ENCODE peak calls at places on chromosomes 3 and 15, in ten cellular contexts. G, T, S, F, Z, Y, C, P, M and J are unnamed samples.

GRCh38 chr3:152291649-152292066 is 22.9 kb downstream of the MBNL1 start:
- DNase-seq in T (no peak), M (no peak), Z (no peak), F (no peak), C (no peak), P (no peak), Y (no peak), S (no peak), G (no peak), J (no peak)

GRCh38 chr3:14858105-14858504 is 39.3 kb downstream of the FGD5 start:
- DNase-seq in Y (no peak), Z (no peak), C (no peak), P (no peak), F (no peak), S (no peak), T (no peak), G (no peak), M (no peak), J (no peak)

GRCh38 chr15:31452595-31453557 is 126.2 kb downstream of the KLF13 start:
- DNase-seq in M (no peak), G (no peak), P (peak), T (no peak), S (no peak), C (no peak), F (no peak), Z (no peak), Y (no peak), J (no peak)

GRCh38 chr3:72907851-72908620 is 20.2 kb downstream of the GXYLT2 start:
- DNase-seq in M (no peak), C (no peak), G (no peak), Y (no peak), T (no peak), S (no peak), F (no peak), P (peak), Z (no peak), J (no peak)

GRCh38 chr3:14871456-14872200 is 52.9 kb downstream of the FGD5 start:
- DNase-seq in P (no peak), G (no peak), C (no peak), Y (no peak), F (no peak), T (no peak), S (no peak), M (no peak), Z (no peak), J (no peak)

GRCh38 chr3:115401891-115402501 is 221.3 kb upstream of the GAP43 start:
- DNase-seq in M (no peak), T (no peak), Y (no peak), F (no peak), P (no peak), C (no peak), Z (no peak), S (no peak), G (no peak), J (no peak)

GRCh38 chr3:23810342-23811116 is 4.8 kb downstream of the UBE2E1 start:
- DNase-seq in C (peak), Z (peak), P (peak), F (peak), Y (peak), G (peak), S (peak), T (peak), M (no peak), J (peak)

GRCh38 chr3:38276917-38277630 is 5.0 kb upstream of the SLC22A14 start:
- DNase-seq in G (no peak), M (no peak), P (no peak), Z (no peak), C (peak), Y (no peak), F (no peak), S (no peak), T (no peak), J (no peak)

GRCh38 chr15:66765478-66766281 is 63.6 kb downstream of the SMAD6 start:
- DNase-seq in C (peak), P (no peak), Z (no peak), G (no peak), M (no peak), S (no peak), Y (no peak), F (peak), T (peak), J (no peak)

GRCh38 chr3:129182390-129183180 is 1.1 kb downstream of the CNBP start:
- DNase-seq in P (no peak), M (no peak), C (no peak), G (no peak), S (peak), Z (no peak), Y (no peak), F (peak), T (peak), J (no peak)

GRCh38 chr15:39855400-39855799 is 64.7 kb downstream of the GPR176 start:
- DNase-seq in S (no peak), M (no peak), F (no peak), P (no peak), G (no peak), Z (no peak), C (no peak), T (no peak), Y (no peak), J (no peak)

GRCh38 chr3:24684506-24685023 is 189.9 kb upstream of the THRB start:
- DNase-seq in Z (no peak), Y (no peak), G (no peak), M (no peak), F (peak), C (no peak), T (no peak), S (no peak), P (no peak), J (no peak)

GRCh38 chr15:81182031-81182745 is 14.5 kb upstream of the IL16 start:
- DNase-seq in G (no peak), M (no peak), F (no peak), Y (no peak), T (no peak), C (no peak), P (no peak), S (peak), Z (no peak), J (no peak)

GRCh38 chr3:149816986-149817385 is 4.0 kb downstream of the RNF13 start:
- DNase-seq in Z (no peak), G (no peak), C (peak), M (no peak), P (no peak), Y (no peak), S (no peak), T (no peak), F (no peak), J (no peak)

GRCh38 chr3:98961161-98962155 is 60.0 kb upstream of the DCBLD2 start:
- DNase-seq in Y (no peak), S (no peak), M (no peak), C (no peak), F (no peak), G (no peak), P (no peak), T (no peak), Z (no peak), J (no peak)

GRCh38 chr3:45551214-45552010 is 43.1 kb upstream of the LIMD1 start:
- DNase-seq in G (peak), T (peak), F (peak), Y (no peak), C (no peak), Z (no peak), M (no peak), P (peak), S (no peak), J (no peak)

GRCh38 chr3:156923349-156923748 is 97.2 kb downstream of the LEKR1 start:
- DNase-seq in M (no peak), C (no peak), G (no peak), F (no peak), P (no peak), Z (no peak), Y (no peak), T (no peak), S (no peak), J (no peak)

GRCh38 chr3:53581671-53582070 is 87.3 kb downstream of the CACNA1D start:
- DNase-seq in S (no peak), Z (no peak), G (no peak), C (no peak), Y (no peak), P (no peak), M (no peak), F (no peak), T (no peak), J (no peak)

GRCh38 chr3:134027631-134028030 is 2.1 kb downstream of the SLCO2A1 start:
- DNase-seq in T (no peak), F (no peak), M (no peak), Z (no peak), Y (no peak), G (no peak), P (no peak), C (no peak), S (no peak), J (no peak)

GRCh38 chr15:89690276-89691218 is at the start of the genes PEX11A and WDR93:
- DNase-seq in F (peak), S (peak), T (peak), Z (peak), C (peak), Y (peak), M (peak), P (peak), G (peak), J (peak)

GRCh38 chr3:113211370-113212154 is at the start of gene BOC:
- DNase-seq in P (peak), Z (peak), M (no peak), T (peak), F (peak), C (peak), G (peak), Y (no peak), S (peak), J (no peak)

GRCh38 chr3:195197764-195198423 is 73.1 kb downstream of the XXYLT1 start:
- DNase-seq in P (no peak), M (no peak), S (no peak), F (no peak), G (no peak), Z (no peak), C (no peak), T (no peak), Y (no peak), J (no peak)

GRCh38 chr3:153173758-153174516 is 11.9 kb downstream of the RAP2B start:
- DNase-seq in P (no peak), Z (no peak), Y (no peak), F (peak), T (peak), M (no peak), S (no peak), G (no peak), C (no peak), J (no peak)

GRCh38 chr3:46845397-46845859 is 17.8 kb downstream of the MYL3 start:
- DNase-seq in G (peak), T (peak), C (no peak), S (peak), P (peak), Z (no peak), M (no peak), Y (no peak), F (peak), J (no peak)

GRCh38 chr3:165624761-165625160 is 212.5 kb downstream of the BCHE start:
- DNase-seq in Y (no peak), S (no peak), G (no peak), Z (no peak), P (no peak), C (no peak), M (no peak), T (peak), F (no peak), J (no peak)

GRCh38 chr15:78455749-78456148 is 17.7 kb downstream of the IREB2 start:
- DNase-seq in Z (no peak), G (no peak), C (no peak), F (peak), M (no peak), T (peak), Y (no peak), P (peak), S (no peak), J (peak)

GRCh38 chr3:38003371-38003816 is 12.8 kb downstream of the VILL start:
- DNase-seq in P (peak), Z (peak), T (peak), Y (no peak), C (peak), G (peak), F (peak), S (peak), M (peak), J (peak)

GRCh38 chr15:45326280-45326679 is 52.1 kb downstream of the GATM start:
- DNase-seq in Z (no peak), P (no peak), C (no peak), F (no peak), G (no peak), T (peak), Y (no peak), M (no peak), S (no peak), J (no peak)

GRCh38 chr3:123027292-123028232 is at the start of gene SEMA5B:
- DNase-seq in S (peak), P (peak), M (peak), T (peak), C (peak), Z (peak), G (peak), Y (no peak), F (peak), J (peak)

GRCh38 chr15:32704343-32705076 is 13.3 kb upstream of the GREM1 start:
- DNase-seq in F (no peak), G (no peak), C (no peak), M (no peak), Z (no peak), P (no peak), Y (no peak), T (no peak), S (no peak), J (peak)

GRCh38 chr15:44719293-44719999 is 8.1 kb downstream of the B2M start:
- DNase-seq in F (peak), G (no peak), Z (no peak), Y (no peak), M (peak), C (peak), S (no peak), T (no peak), P (no peak), J (no peak)

GRCh38 chr3:186510374-186511079 is 33.7 kb downstream of the CRYGS start:
- DNase-seq in T (no peak), F (no peak), Z (no peak), M (no peak), C (peak), G (no peak), P (no peak), S (no peak), Y (no peak), J (no peak)

GRCh38 chr15:40591310-40591845 is 2.7 kb upstream of the KNL1 start:
- DNase-seq in M (no peak), C (no peak), Z (no peak), F (peak), G (no peak), Y (no peak), S (peak), T (peak), P (no peak), J (no peak)

GRCh38 chr3:58386966-58387365 is 46.7 kb downstream of the PDHB start:
- DNase-seq in F (no peak), Z (no peak), P (peak), G (no peak), Y (no peak), T (peak), M (no peak), S (no peak), C (no peak), J (no peak)

GRCh38 chr3:9787714-9788113 is 4.6 kb downstream of the TADA3 start:
- DNase-seq in T (no peak), Z (no peak), P (no peak), S (no peak), M (no peak), Y (no peak), F (no peak), G (no peak), C (no peak), J (no peak)